ENCODE peak calls at places on chromosome 11, in five cellular contexts. Q is B cell, I is psoas muscle, E is ACHN, M is NCI-H460. X is an unnamed sample.

GRCh38 chr11:129530154-129530895 is 154.7 kb downstream of the BARX2 start:
- DNase-seq in Q (no peak), I (no peak), E (no peak), M (no peak), X (no peak)

GRCh38 chr11:107830915-107831540 is 27.6 kb downstream of the SLC35F2 start:
- DNase-seq in Q (no peak), I (no peak), E (no peak), M (no peak), X (no peak)

GRCh38 chr11:119153049-119153818 is 4.4 kb downstream of the ABCG4 start:
- DNase-seq in Q (no peak), I (no peak), E (no peak), M (no peak), X (no peak)

GRCh38 chr11:77067776-77068460 is 1.1 kb downstream of the CAPN5 start:
- DNase-seq in Q (peak; percentile 17), I (no peak), E (no peak), M (no peak), X (no peak)

GRCh38 chr11:44979536-44980399 is 29.1 kb upstream of the TP53I11 start:
- DNase-seq in Q (no peak), I (no peak), E (no peak), M (no peak), X (no peak)

GRCh38 chr11:110097459-110098012 is 4.3 kb downstream of the ZC3H12C start:
- DNase-seq in Q (no peak), I (no peak), E (no peak), M (no peak), X (no peak)

GRCh38 chr11:116500833-116501622 is 271.8 kb downstream of the BUD13 start:
- DNase-seq in Q (no peak), I (no peak), E (no peak), M (no peak), X (no peak)

GRCh38 chr11:22521226-22521625 is 104.4 kb downstream of the FANCF start:
- DNase-seq in Q (no peak), I (no peak), E (no peak), M (no peak), X (peak; percentile 14)

GRCh38 chr11:45949992-45950407 is 27.5 kb downstream of the LARGE2 start:
- DNase-seq in Q (no peak), I (no peak), E (no peak), M (no peak), X (no peak)

GRCh38 chr11:111586305-111586915 is 15.8 kb upstream of the SIK2 start:
- DNase-seq in Q (peak; percentile 28), I (no peak), E (peak; percentile 47), M (peak; percentile 38), X (no peak)

GRCh38 chr11:66183581-66184048 is 84.8 kb upstream of the RAB1B start:
- DNase-seq in Q (no peak), I (no peak), E (no peak), M (no peak), X (no peak)

GRCh38 chr11:86370171-86370570 is 4.5 kb upstream of the CCDC81 start:
- DNase-seq in Q (no peak), I (no peak), E (no peak), M (no peak), X (no peak)

GRCh38 chr11:16853266-16853665 is 114.8 kb downstream of the C11orf58 start:
- DNase-seq in Q (no peak), I (no peak), E (no peak), M (no peak), X (no peak)

GRCh38 chr11:57903441-57904123 is 120.1 kb upstream of the OR9Q1 start:
- DNase-seq in Q (no peak), I (peak; percentile 10), E (peak; percentile 57), M (peak; percentile 0), X (no peak)

GRCh38 chr11:67178421-67178820 is 59.4 kb downstream of the KDM2A start:
- DNase-seq in Q (no peak), I (no peak), E (no peak), M (no peak), X (no peak)

GRCh38 chr11:129643031-129643721 is 172.5 kb upstream of the TMEM45B start:
- DNase-seq in Q (no peak), I (no peak), E (no peak), M (no peak), X (peak; percentile 24)

GRCh38 chr11:107354780-107355179 is 102.8 kb downstream of the CWF19L2 start:
- DNase-seq in Q (no peak), I (no peak), E (no peak), M (no peak), X (no peak)

GRCh38 chr11:58286249-58286648 is 18.2 kb upstream of the OR10W1 start:
- DNase-seq in Q (no peak), I (no peak), E (peak; percentile 39), M (peak; percentile 1), X (peak; percentile 14)

GRCh38 chr11:112238041-112238440 is 11.8 kb downstream of the PTS start:
- DNase-seq in Q (no peak), I (no peak), E (no peak), M (no peak), X (no peak)

GRCh38 chr11:66891849-66892660 is 35.2 kb downstream of the LRFN4 start:
- DNase-seq in Q (no peak), I (peak; percentile 61), E (peak; percentile 82), M (peak; percentile 91), X (peak; percentile 86)

GRCh38 chr11:3854977-3855807 is at the start of gene STIM1:
- DNase-seq in Q (peak; percentile 93), I (peak; percentile 96), E (peak; percentile 91), M (peak; percentile 88), X (peak; percentile 95)

GRCh38 chr11:18617688-18618340 is 16.3 kb downstream of the SPTY2D1 start:
- DNase-seq in Q (no peak), I (no peak), E (no peak), M (no peak), X (no peak)

GRCh38 chr11:119405986-119406385 is 17.0 kb downstream of the THY1 start:
- DNase-seq in Q (no peak), I (no peak), E (no peak), M (no peak), X (no peak)

GRCh38 chr11:32391965-32392553 is 43.3 kb downstream of the WT1 start:
- DNase-seq in Q (no peak), I (no peak), E (no peak), M (no peak), X (peak; percentile 41)

GRCh38 chr11:94639901-94640721 is 72.9 kb downstream of the PIWIL4 start:
- DNase-seq in Q (no peak), I (no peak), E (no peak), M (no peak), X (no peak)

GRCh38 chr11:43561832-43562231 is 118.7 kb upstream of the HSD17B12 start:
- DNase-seq in Q (no peak), I (no peak), E (no peak), M (no peak), X (no peak)

GRCh38 chr11:129917231-129917630 is 21.9 kb upstream of the NFRKB start:
- DNase-seq in Q (no peak), I (no peak), E (peak; percentile 55), M (no peak), X (no peak)

GRCh38 chr11:128848815-128849455 is 18.2 kb downstream of the KCNJ1 start:
- DNase-seq in Q (peak; percentile 56), I (peak; percentile 38), E (peak; percentile 30), M (peak; percentile 15), X (peak; percentile 10)

GRCh38 chr11:115550291-115551059 is 46.3 kb upstream of the CADM1 start:
- DNase-seq in Q (no peak), I (no peak), E (peak; percentile 63), M (no peak), X (no peak)

GRCh38 chr11:35633827-35634226 is 15.6 kb downstream of the FJX1 start:
- DNase-seq in Q (no peak), I (no peak), E (no peak), M (no peak), X (no peak)

GRCh38 chr11:40168461-40168860 is 1291.0 kb downstream of the LRRC4C start:
- DNase-seq in Q (no peak), I (no peak), E (no peak), M (no peak), X (no peak)

GRCh38 chr11:24575392-24575791 is 78.5 kb downstream of the LUZP2 start:
- DNase-seq in Q (no peak), I (no peak), E (peak; percentile 4), M (no peak), X (peak; percentile 32)

GRCh38 chr11:114033572-114033971 is 25.9 kb upstream of the ZBTB16 start:
- DNase-seq in Q (no peak), I (no peak), E (no peak), M (no peak), X (no peak)

GRCh38 chr11:103988595-103988969 is 47.9 kb upstream of the DDI1 start:
- DNase-seq in Q (no peak), I (no peak), E (no peak), M (no peak), X (no peak)

GRCh38 chr11:95081412-95081811 is 8.2 kb upstream of the ENDOD1 start:
- DNase-seq in Q (no peak), I (no peak), E (no peak), M (no peak), X (no peak)

GRCh38 chr11:122672892-122673291 is 17.4 kb downstream of the UBASH3B start:
- DNase-seq in Q (no peak), I (peak; percentile 46), E (no peak), M (no peak), X (no peak)

GRCh38 chr11:113577356-113578163 is 102.4 kb upstream of the DRD2 start:
- DNase-seq in Q (no peak), I (no peak), E (no peak), M (no peak), X (no peak)

GRCh38 chr11:37322333-37323194 is 724.5 kb upstream of the RAG2 start:
- DNase-seq in Q (no peak), I (no peak), E (no peak), M (peak; percentile 8), X (no peak)